ENCODE peak calls at places on chromosomes 11 and 22, in five cellular contexts. One of them, this sample, is unnamed.

GRCh38 chr22:30132290-30132996 is 52.2 kb downstream of the HORMAD2 start:
- DNase-seq in myocyte: no peak
- DNase-seq in chondrocyte: no peak
- DNase-seq in glutamatergic neuron: no peak
- DNase-seq in activated effector memory CD4-positive, alpha-beta T cell treated with Interleukin-2 at 50 U/mL for 16 hours: no peak
- DNase-seq in this sample: no peak

GRCh38 chr11:12120031-12121008 is 9.9 kb downstream of the MICAL2 start:
- DNase-seq in myocyte: no peak
- DNase-seq in chondrocyte: no peak
- DNase-seq in glutamatergic neuron: no peak
- DNase-seq in activated effector memory CD4-positive, alpha-beta T cell treated with Interleukin-2 at 50 U/mL for 16 hours: no peak
- DNase-seq in this sample: no peak

GRCh38 chr11:2590951-2591754 is 108.6 kb downstream of the KCNQ1OT1 start:
- DNase-seq in myocyte: no peak
- DNase-seq in chondrocyte: peak
- DNase-seq in glutamatergic neuron: peak
- DNase-seq in activated effector memory CD4-positive, alpha-beta T cell treated with Interleukin-2 at 50 U/mL for 16 hours: no peak
- DNase-seq in this sample: peak

GRCh38 chr11:10398525-10398924 is 56.5 kb upstream of the AMPD3 start:
- DNase-seq in myocyte: no peak
- DNase-seq in chondrocyte: no peak
- DNase-seq in glutamatergic neuron: no peak
- DNase-seq in activated effector memory CD4-positive, alpha-beta T cell treated with Interleukin-2 at 50 U/mL for 16 hours: no peak
- DNase-seq in this sample: no peak

GRCh38 chr22:29148826-29149225 is 56.9 kb upstream of the EMID1 start:
- DNase-seq in myocyte: no peak
- DNase-seq in chondrocyte: no peak
- DNase-seq in glutamatergic neuron: no peak
- DNase-seq in activated effector memory CD4-positive, alpha-beta T cell treated with Interleukin-2 at 50 U/mL for 16 hours: no peak
- DNase-seq in this sample: no peak

GRCh38 chr22:47690166-47690565 is 927.7 kb downstream of the TBC1D22A start:
- DNase-seq in myocyte: no peak
- DNase-seq in chondrocyte: no peak
- DNase-seq in glutamatergic neuron: no peak
- DNase-seq in activated effector memory CD4-positive, alpha-beta T cell treated with Interleukin-2 at 50 U/mL for 16 hours: no peak
- DNase-seq in this sample: no peak

GRCh38 chr11:25943031-25943430 is 388.9 kb upstream of the ANO3 start:
- DNase-seq in myocyte: no peak
- DNase-seq in chondrocyte: no peak
- DNase-seq in glutamatergic neuron: no peak
- DNase-seq in activated effector memory CD4-positive, alpha-beta T cell treated with Interleukin-2 at 50 U/mL for 16 hours: no peak
- DNase-seq in this sample: no peak

GRCh38 chr11:31643831-31644230 is 134.3 kb downstream of the ELP4 start:
- DNase-seq in myocyte: peak
- DNase-seq in chondrocyte: no peak
- DNase-seq in glutamatergic neuron: no peak
- DNase-seq in activated effector memory CD4-positive, alpha-beta T cell treated with Interleukin-2 at 50 U/mL for 16 hours: no peak
- DNase-seq in this sample: no peak

GRCh38 chr22:27800250-27801131 is 1.1 kb downstream of the MN1 start:
- DNase-seq in myocyte: no peak
- DNase-seq in chondrocyte: no peak
- DNase-seq in glutamatergic neuron: peak
- DNase-seq in activated effector memory CD4-positive, alpha-beta T cell treated with Interleukin-2 at 50 U/mL for 16 hours: no peak
- DNase-seq in this sample: peak

GRCh38 chr11:77095551-77096490 is 6.8 kb upstream of the OMP start:
- DNase-seq in myocyte: no peak
- DNase-seq in chondrocyte: peak
- DNase-seq in glutamatergic neuron: no peak
- DNase-seq in activated effector memory CD4-positive, alpha-beta T cell treated with Interleukin-2 at 50 U/mL for 16 hours: no peak
- DNase-seq in this sample: no peak

GRCh38 chr22:19522190-19522880 is 1.9 kb downstream of the CLDN5 start:
- DNase-seq in myocyte: peak
- DNase-seq in chondrocyte: peak
- DNase-seq in glutamatergic neuron: no peak
- DNase-seq in activated effector memory CD4-positive, alpha-beta T cell treated with Interleukin-2 at 50 U/mL for 16 hours: no peak
- DNase-seq in this sample: no peak

This sample was measured in retina.